ENCODE peak calls at places on chromosomes 12 and 14, in six cellular contexts. One of them, this sample, is unnamed.

GRCh38 chr14:78902010-78902623 is 731.9 kb downstream of the NRXN3 start:
- DNase-seq in esophagus squamous epithelium: no peak
- DNase-seq in CD8-positive, alpha-beta T cell: no peak
- DNase-seq in prostate gland: peak; percentile 9
- DNase-seq in OCI-LY7: peak; percentile 27
- DNase-seq in A549: peak; percentile 34
- DNase-seq in this sample: peak; percentile 31

GRCh38 chr14:75306917-75307699 is 28.5 kb downstream of the FOS start:
- DNase-seq in esophagus squamous epithelium: no peak
- DNase-seq in CD8-positive, alpha-beta T cell: no peak
- DNase-seq in prostate gland: no peak
- DNase-seq in OCI-LY7: peak; percentile 87
- DNase-seq in A549: peak; percentile 66
- DNase-seq in this sample: no peak

GRCh38 chr12:21894792-21895392 is 46.3 kb downstream of the ABCC9 start:
- DNase-seq in esophagus squamous epithelium: no peak
- DNase-seq in CD8-positive, alpha-beta T cell: no peak
- DNase-seq in prostate gland: no peak
- DNase-seq in OCI-LY7: no peak
- DNase-seq in A549: no peak
- DNase-seq in this sample: no peak

GRCh38 chr12:104399750-104400612 is 56.8 kb upstream of the CHST11 start:
- DNase-seq in esophagus squamous epithelium: no peak
- DNase-seq in CD8-positive, alpha-beta T cell: no peak
- DNase-seq in prostate gland: no peak
- DNase-seq in OCI-LY7: no peak
- DNase-seq in A549: no peak
- DNase-seq in this sample: no peak

GRCh38 chr12:49825360-49825970 is 2.7 kb downstream of the NCKAP5L start:
- DNase-seq in esophagus squamous epithelium: no peak
- DNase-seq in CD8-positive, alpha-beta T cell: no peak
- DNase-seq in prostate gland: no peak
- DNase-seq in OCI-LY7: no peak
- DNase-seq in A549: no peak
- DNase-seq in this sample: no peak

GRCh38 chr14:104322531-104323466 is 184.4 kb downstream of the KIF26A start:
- DNase-seq in esophagus squamous epithelium: no peak
- DNase-seq in CD8-positive, alpha-beta T cell: no peak
- DNase-seq in prostate gland: no peak
- DNase-seq in OCI-LY7: no peak
- DNase-seq in A549: no peak
- DNase-seq in this sample: peak; percentile 17

GRCh38 chr14:104784846-104785707 is 10.5 kb downstream of the AKT1 start:
- DNase-seq in esophagus squamous epithelium: no peak
- DNase-seq in CD8-positive, alpha-beta T cell: peak; percentile 11
- DNase-seq in prostate gland: no peak
- DNase-seq in OCI-LY7: no peak
- DNase-seq in A549: no peak
- DNase-seq in this sample: peak; percentile 59

GRCh38 chr14:59215353-59215752 is 26.9 kb downstream of the DAAM1 start:
- DNase-seq in esophagus squamous epithelium: no peak
- DNase-seq in CD8-positive, alpha-beta T cell: no peak
- DNase-seq in prostate gland: peak; percentile 91
- DNase-seq in OCI-LY7: no peak
- DNase-seq in A549: no peak
- DNase-seq in this sample: peak; percentile 85

GRCh38 chr14:89428556-89429196 is 11.6 kb upstream of the FOXN3 start:
- DNase-seq in esophagus squamous epithelium: no peak
- DNase-seq in CD8-positive, alpha-beta T cell: no peak
- DNase-seq in prostate gland: peak; percentile 64
- DNase-seq in OCI-LY7: no peak
- DNase-seq in A549: no peak
- DNase-seq in this sample: no peak

GRCh38 chr14:41609704-41610183 is 3.1 kb downstream of the LRFN5 start:
- DNase-seq in esophagus squamous epithelium: no peak
- DNase-seq in CD8-positive, alpha-beta T cell: peak; percentile 19
- DNase-seq in prostate gland: peak; percentile 14
- DNase-seq in OCI-LY7: no peak
- DNase-seq in A549: peak; percentile 39
- DNase-seq in this sample: no peak

GRCh38 chr14:57871487-57872080 is 5.7 kb upstream of the SLC35F4 start:
- DNase-seq in esophagus squamous epithelium: no peak
- DNase-seq in CD8-positive, alpha-beta T cell: no peak
- DNase-seq in prostate gland: no peak
- DNase-seq in OCI-LY7: peak; percentile 38
- DNase-seq in A549: peak; percentile 43
- DNase-seq in this sample: no peak

GRCh38 chr12:56046027-56046780 is 4.5 kb downstream of the RPS26 start:
- DNase-seq in esophagus squamous epithelium: no peak
- DNase-seq in CD8-positive, alpha-beta T cell: no peak
- DNase-seq in prostate gland: no peak
- DNase-seq in OCI-LY7: no peak
- DNase-seq in A549: no peak
- DNase-seq in this sample: no peak

GRCh38 chr14:55427439-55427838 is 13.0 kb downstream of the TBPL2 start:
- DNase-seq in esophagus squamous epithelium: no peak
- DNase-seq in CD8-positive, alpha-beta T cell: no peak
- DNase-seq in prostate gland: no peak
- DNase-seq in OCI-LY7: no peak
- DNase-seq in A549: no peak
- DNase-seq in this sample: no peak

GRCh38 chr12:20627001-20627588 is 68.0 kb upstream of the SLCO1C1 start:
- DNase-seq in esophagus squamous epithelium: no peak
- DNase-seq in CD8-positive, alpha-beta T cell: no peak
- DNase-seq in prostate gland: no peak
- DNase-seq in OCI-LY7: no peak
- DNase-seq in A549: no peak
- DNase-seq in this sample: no peak

GRCh38 chr12:104971276-104971675 is 13.2 kb upstream of the SLC41A2 start:
- DNase-seq in esophagus squamous epithelium: no peak
- DNase-seq in CD8-positive, alpha-beta T cell: no peak
- DNase-seq in prostate gland: no peak
- DNase-seq in OCI-LY7: no peak
- DNase-seq in A549: no peak
- DNase-seq in this sample: no peak

GRCh38 chr12:113194971-113195391 is 9.5 kb downstream of the RITA1 start:
- DNase-seq in esophagus squamous epithelium: no peak
- DNase-seq in CD8-positive, alpha-beta T cell: no peak
- DNase-seq in prostate gland: no peak
- DNase-seq in OCI-LY7: no peak
- DNase-seq in A549: no peak
- DNase-seq in this sample: no peak

GRCh38 chr14:68680541-68681051 is 112.3 kb downstream of the ZFP36L1 start:
- DNase-seq in esophagus squamous epithelium: no peak
- DNase-seq in CD8-positive, alpha-beta T cell: no peak
- DNase-seq in prostate gland: no peak
- DNase-seq in OCI-LY7: no peak
- DNase-seq in A549: no peak
- DNase-seq in this sample: no peak

GRCh38 chr14:68679301-68679700 is 113.6 kb downstream of the ZFP36L1 start:
- DNase-seq in esophagus squamous epithelium: no peak
- DNase-seq in CD8-positive, alpha-beta T cell: no peak
- DNase-seq in prostate gland: no peak
- DNase-seq in OCI-LY7: no peak
- DNase-seq in A549: no peak
- DNase-seq in this sample: no peak

GRCh38 chr14:68679746-68680467 is 113.0 kb downstream of the ZFP36L1 start:
- DNase-seq in esophagus squamous epithelium: no peak
- DNase-seq in CD8-positive, alpha-beta T cell: no peak
- DNase-seq in prostate gland: no peak
- DNase-seq in OCI-LY7: no peak
- DNase-seq in A549: no peak
- DNase-seq in this sample: no peak

GRCh38 chr14:68682166-68683103 is 110.4 kb downstream of the ZFP36L1 start:
- DNase-seq in esophagus squamous epithelium: no peak
- DNase-seq in CD8-positive, alpha-beta T cell: peak; percentile 64
- DNase-seq in prostate gland: peak; percentile 47
- DNase-seq in OCI-LY7: peak; percentile 89
- DNase-seq in A549: peak; percentile 79
- DNase-seq in this sample: no peak

DNA sequence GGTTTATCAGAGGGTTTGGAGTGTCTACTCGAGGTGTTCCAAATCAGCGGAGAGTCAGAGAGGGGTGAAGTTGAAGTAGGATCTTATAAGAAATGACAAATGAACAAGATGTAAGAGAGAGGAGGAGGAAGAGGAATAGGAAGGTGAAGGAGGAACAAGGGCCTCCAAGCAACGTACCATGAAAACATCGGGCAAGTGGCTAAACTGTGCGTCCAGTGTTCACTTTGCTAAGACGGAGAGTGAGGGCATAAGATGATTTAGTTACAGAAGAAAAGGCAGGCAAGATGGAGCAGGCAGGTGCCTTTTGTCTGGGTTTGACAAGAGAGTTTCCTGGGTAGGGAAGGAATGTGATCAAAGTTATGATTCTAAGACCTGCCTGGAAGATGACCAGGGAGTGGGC is 111.6 kb downstream of the ZFP36L1 start:
- DNase-seq in esophagus squamous epithelium: no peak
- DNase-seq in CD8-positive, alpha-beta T cell: no peak
- DNase-seq in prostate gland: no peak
- DNase-seq in OCI-LY7: no peak
- DNase-seq in A549: no peak
- DNase-seq in this sample: no peak
- H3K4me1 ChIP-seq in esophagus squamous epithelium: peaks cover 80% of the 10 kb centered on the region
- H3K4me1 ChIP-seq in CD8-positive, alpha-beta T cell: peaks cover 55% of the 10 kb centered on the region
- H3K4me1 ChIP-seq in prostate gland: no peaks in the 10 kb centered on the region
- H3K4me1 ChIP-seq in OCI-LY7: peaks cover 67% of the 10 kb centered on the region
- H3K4me1 ChIP-seq in A549: peaks cover 43% of the 10 kb centered on the region
- H3K4me1 ChIP-seq in this sample: peaks cover 96% of the 10 kb centered on the region

DNA sequence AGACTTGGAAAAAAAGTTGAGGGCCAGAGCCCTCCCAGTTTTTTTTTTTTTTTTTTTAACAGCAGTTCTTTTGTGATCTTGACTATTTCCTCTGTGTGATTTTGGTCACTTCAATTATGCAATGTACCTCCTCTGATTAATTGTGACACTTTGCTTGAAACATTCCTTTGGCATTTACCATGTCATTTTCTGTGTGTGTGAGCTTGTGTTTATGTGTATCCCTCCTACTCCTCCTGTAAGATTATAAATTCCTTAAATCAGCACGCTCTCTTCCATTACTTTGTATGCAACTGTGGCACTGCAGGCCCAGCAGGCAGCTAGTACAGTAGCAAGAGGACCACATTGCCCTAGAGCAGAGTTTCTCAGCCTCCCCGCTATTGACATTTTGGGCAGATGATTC is 33.2 kb upstream of the GALNT16 start:
- DNase-seq in esophagus squamous epithelium: no peak
- DNase-seq in CD8-positive, alpha-beta T cell: no peak
- DNase-seq in prostate gland: no peak
- DNase-seq in OCI-LY7: no peak
- DNase-seq in A549: no peak
- DNase-seq in this sample: no peak
- H3K4me3 ChIP-seq in esophagus squamous epithelium: no peak overlapping the region
- H3K4me3 ChIP-seq in CD8-positive, alpha-beta T cell: no peak overlapping the region
- H3K4me3 ChIP-seq in prostate gland: no peak overlapping the region
- H3K4me3 ChIP-seq in OCI-LY7: no peak overlapping the region
- H3K4me3 ChIP-seq in A549: no peak overlapping the region
- H3K4me3 ChIP-seq in this sample: no peak overlapping the region

GRCh38 chr12:10226740-10227139 is 14.1 kb downstream of the GABARAPL1 start:
- DNase-seq in esophagus squamous epithelium: no peak
- DNase-seq in CD8-positive, alpha-beta T cell: no peak
- DNase-seq in prostate gland: no peak
- DNase-seq in OCI-LY7: no peak
- DNase-seq in A549: no peak
- DNase-seq in this sample: no peak
- H3K4me1 ChIP-seq in esophagus squamous epithelium: no peaks in the 10 kb centered on the region
- H3K4me1 ChIP-seq in CD8-positive, alpha-beta T cell: peaks cover 16% of the 10 kb centered on the region
- H3K4me1 ChIP-seq in prostate gland: no peaks in the 10 kb centered on the region
- H3K4me1 ChIP-seq in OCI-LY7: peaks cover 37% of the 10 kb centered on the region
- H3K4me1 ChIP-seq in A549: no peaks in the 10 kb centered on the region
- H3K4me1 ChIP-seq in this sample: no peaks in the 10 kb centered on the region

GRCh38 chr12:124386661-124387509 is 92.0 kb downstream of the RFLNA start:
- DNase-seq in esophagus squamous epithelium: no peak
- DNase-seq in CD8-positive, alpha-beta T cell: no peak
- DNase-seq in prostate gland: no peak
- DNase-seq in OCI-LY7: no peak
- DNase-seq in A549: peak; percentile 66
- DNase-seq in this sample: no peak
- H3K4me3 ChIP-seq in esophagus squamous epithelium: no peak overlapping the region
- H3K4me3 ChIP-seq in CD8-positive, alpha-beta T cell: no peak overlapping the region
- H3K4me3 ChIP-seq in prostate gland: peak overlapping the region; percentile 40
- H3K4me3 ChIP-seq in OCI-LY7: no peak overlapping the region
- H3K4me3 ChIP-seq in A549: peak overlapping the region; percentile 79
- H3K4me3 ChIP-seq in this sample: peak overlapping the region; percentile 53

GRCh38 chr14:95482967-95483842 is 33.2 kb downstream of the SYNE3 start:
- DNase-seq in esophagus squamous epithelium: no peak
- DNase-seq in CD8-positive, alpha-beta T cell: no peak
- DNase-seq in prostate gland: no peak
- DNase-seq in OCI-LY7: no peak
- DNase-seq in A549: peak; percentile 67
- DNase-seq in this sample: peak; percentile 67

GRCh38 chr14:95483843-95484165 is 32.6 kb downstream of the SYNE3 start:
- DNase-seq in esophagus squamous epithelium: no peak
- DNase-seq in CD8-positive, alpha-beta T cell: no peak
- DNase-seq in prostate gland: no peak
- DNase-seq in OCI-LY7: no peak
- DNase-seq in A549: no peak
- DNase-seq in this sample: no peak

GRCh38 chr14:95486875-95487668 is 29.4 kb downstream of the SYNE3 start:
- DNase-seq in esophagus squamous epithelium: no peak
- DNase-seq in CD8-positive, alpha-beta T cell: no peak
- DNase-seq in prostate gland: no peak
- DNase-seq in OCI-LY7: peak; percentile 91
- DNase-seq in A549: no peak
- DNase-seq in this sample: no peak

GRCh38 chr14:95484296-95484695 is 32.2 kb downstream of the SYNE3 start:
- DNase-seq in esophagus squamous epithelium: no peak
- DNase-seq in CD8-positive, alpha-beta T cell: no peak
- DNase-seq in prostate gland: no peak
- DNase-seq in OCI-LY7: no peak
- DNase-seq in A549: no peak
- DNase-seq in this sample: no peak

GRCh38 chr14:95485222-95485819 is 31.1 kb downstream of the SYNE3 start:
- DNase-seq in esophagus squamous epithelium: no peak
- DNase-seq in CD8-positive, alpha-beta T cell: no peak
- DNase-seq in prostate gland: no peak
- DNase-seq in OCI-LY7: no peak
- DNase-seq in A549: no peak
- DNase-seq in this sample: no peak
- H3K4me1 ChIP-seq in esophagus squamous epithelium: peaks cover 54% of the 10 kb centered on the region
- H3K4me1 ChIP-seq in CD8-positive, alpha-beta T cell: peaks cover 8% of the 10 kb centered on the region
- H3K4me1 ChIP-seq in prostate gland: no peaks in the 10 kb centered on the region
- H3K4me1 ChIP-seq in OCI-LY7: peaks cover 68% of the 10 kb centered on the region
- H3K4me1 ChIP-seq in A549: peaks cover 15% of the 10 kb centered on the region
- H3K4me1 ChIP-seq in this sample: peaks cover 69% of the 10 kb centered on the region

DNA sequence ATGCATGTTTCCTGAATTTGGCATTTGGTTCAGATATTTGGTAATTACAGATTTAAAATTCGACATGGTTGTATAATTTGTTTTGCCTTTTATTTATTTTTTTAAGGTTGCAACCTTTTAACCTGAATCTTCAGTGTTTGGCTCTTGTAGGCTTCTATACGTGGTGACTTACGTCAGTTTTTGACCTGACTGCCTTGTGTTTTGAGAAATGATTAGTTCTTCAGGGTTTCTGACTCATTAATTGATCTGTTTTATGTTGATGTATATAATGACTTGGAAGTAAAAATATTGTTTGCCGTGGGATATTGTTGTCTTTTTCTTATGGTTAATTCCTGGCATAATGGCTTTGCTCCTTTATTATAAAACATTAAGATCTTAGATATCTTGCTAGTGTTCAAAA is 2.4 kb downstream of the RASSF8 start:
- DNase-seq in esophagus squamous epithelium: no peak
- DNase-seq in CD8-positive, alpha-beta T cell: no peak
- DNase-seq in prostate gland: no peak
- DNase-seq in OCI-LY7: no peak
- DNase-seq in A549: no peak
- DNase-seq in this sample: no peak
- H3K4me3 ChIP-seq in esophagus squamous epithelium: no peak overlapping the region
- H3K4me3 ChIP-seq in CD8-positive, alpha-beta T cell: no peak overlapping the region
- H3K4me3 ChIP-seq in prostate gland: no peak overlapping the region
- H3K4me3 ChIP-seq in OCI-LY7: no peak overlapping the region
- H3K4me3 ChIP-seq in A549: no peak overlapping the region
- H3K4me3 ChIP-seq in this sample: peak overlapping the region; percentile 80

This sample was measured in stomach.